ENCODE peak calls at places on chromosomes 11 and 22, in seven cellular contexts. One of them, this sample, is unnamed.

GRCh38 chr11:64445651-64446050 is 86.7 kb downstream of the RPS6KA4 start:
- DNase-seq in H1: no peak
- DNase-seq in K562: no peak
- DNase-seq in SK-N-SH: no peak
- DNase-seq in HCT116: no peak
- DNase-seq in HepG2: no peak
- DNase-seq in GM12878: no peak
- DNase-seq in this sample: no peak

GRCh38 chr22:29790061-29790460 is 22.9 kb downstream of the UQCR10 start:
- DNase-seq in H1: no peak
- DNase-seq in K562: no peak
- DNase-seq in SK-N-SH: no peak
- DNase-seq in HCT116: no peak
- DNase-seq in HepG2: no peak
- DNase-seq in GM12878: no peak
- DNase-seq in this sample: no peak

GRCh38 chr11:117523680-117524079 is 196.0 kb downstream of the CEP164 start:
- DNase-seq in H1: no peak
- DNase-seq in K562: no peak
- DNase-seq in SK-N-SH: no peak
- DNase-seq in HCT116: no peak
- DNase-seq in HepG2: no peak
- DNase-seq in GM12878: no peak
- DNase-seq in this sample: no peak

GRCh38 chr11:34313099-34313517 is 44.7 kb downstream of the ABTB2 start:
- DNase-seq in H1: no peak
- DNase-seq in K562: no peak
- DNase-seq in SK-N-SH: no peak
- DNase-seq in HCT116: no peak
- DNase-seq in HepG2: no peak
- DNase-seq in GM12878: peak
- DNase-seq in this sample: peak

GRCh38 chr11:16347928-16348685 is 8.2 kb downstream of the SOX6 start:
- DNase-seq in H1: no peak
- DNase-seq in K562: no peak
- DNase-seq in SK-N-SH: no peak
- DNase-seq in HCT116: no peak
- DNase-seq in HepG2: no peak
- DNase-seq in GM12878: no peak
- DNase-seq in this sample: no peak

GRCh38 chr22:19555651-19556050 is 31.4 kb upstream of the CLDN5 start:
- DNase-seq in H1: no peak
- DNase-seq in K562: no peak
- DNase-seq in SK-N-SH: no peak
- DNase-seq in HCT116: no peak
- DNase-seq in HepG2: no peak
- DNase-seq in GM12878: no peak
- DNase-seq in this sample: no peak

GRCh38 chr11:65224939-65225283 is 36.9 kb upstream of the POLA2 start:
- DNase-seq in H1: no peak
- DNase-seq in K562: peak
- DNase-seq in SK-N-SH: no peak
- DNase-seq in HCT116: peak
- DNase-seq in HepG2: no peak
- DNase-seq in GM12878: no peak
- DNase-seq in this sample: no peak

GRCh38 chr11:119511601-119512000 is 88.6 kb upstream of the THY1 start:
- DNase-seq in H1: no peak
- DNase-seq in K562: no peak
- DNase-seq in SK-N-SH: no peak
- DNase-seq in HCT116: no peak
- DNase-seq in HepG2: no peak
- DNase-seq in GM12878: no peak
- DNase-seq in this sample: no peak

GRCh38 chr11:64224891-64225607 is 937 bp downstream of the TRPT1 start:
- DNase-seq in H1: peak
- DNase-seq in K562: peak
- DNase-seq in SK-N-SH: peak
- DNase-seq in HCT116: no peak
- DNase-seq in HepG2: no peak
- DNase-seq in GM12878: no peak
- DNase-seq in this sample: no peak

GRCh38 chr11:1485504-1485885 is 1.1 kb downstream of the MOB2 start:
- DNase-seq in H1: no peak
- DNase-seq in K562: no peak
- DNase-seq in SK-N-SH: no peak
- DNase-seq in HCT116: no peak
- DNase-seq in HepG2: no peak
- DNase-seq in GM12878: no peak
- DNase-seq in this sample: no peak

GRCh38 chr22:27844256-27844655 is 42.7 kb upstream of the MN1 start:
- DNase-seq in H1: peak
- DNase-seq in K562: no peak
- DNase-seq in SK-N-SH: no peak
- DNase-seq in HCT116: no peak
- DNase-seq in HepG2: no peak
- DNase-seq in GM12878: no peak
- DNase-seq in this sample: no peak

GRCh38 chr22:28995551-28995950 is 66.1 kb downstream of the C22orf31 start:
- DNase-seq in H1: no peak
- DNase-seq in K562: no peak
- DNase-seq in SK-N-SH: no peak
- DNase-seq in HCT116: no peak
- DNase-seq in HepG2: no peak
- DNase-seq in GM12878: no peak
- DNase-seq in this sample: no peak

GRCh38 chr22:30265851-30266444 is 703 bp downstream of the OSM start:
- DNase-seq in H1: no peak
- DNase-seq in K562: peak
- DNase-seq in SK-N-SH: no peak
- DNase-seq in HCT116: no peak
- DNase-seq in HepG2: no peak
- DNase-seq in GM12878: no peak
- DNase-seq in this sample: no peak

GRCh38 chr22:46119729-46120419 is 30.5 kb upstream of the PPARA start:
- DNase-seq in H1: no peak
- DNase-seq in K562: peak
- DNase-seq in SK-N-SH: no peak
- DNase-seq in HCT116: no peak
- DNase-seq in HepG2: no peak
- DNase-seq in GM12878: no peak
- DNase-seq in this sample: no peak

GRCh38 chr22:39560127-39560526 is 10.4 kb upstream of the CACNA1I start:
- DNase-seq in H1: no peak
- DNase-seq in K562: no peak
- DNase-seq in SK-N-SH: no peak
- DNase-seq in HCT116: no peak
- DNase-seq in HepG2: no peak
- DNase-seq in GM12878: no peak
- DNase-seq in this sample: peak

GRCh38 chr22:27597703-27598444 is 203.7 kb downstream of the MN1 start:
- DNase-seq in H1: no peak
- DNase-seq in K562: peak
- DNase-seq in SK-N-SH: no peak
- DNase-seq in HCT116: peak
- DNase-seq in HepG2: no peak
- DNase-seq in GM12878: no peak
- DNase-seq in this sample: no peak

GRCh38 chr11:16767957-16768356 is 29.5 kb downstream of the C11orf58 start:
- DNase-seq in H1: no peak
- DNase-seq in K562: no peak
- DNase-seq in SK-N-SH: no peak
- DNase-seq in HCT116: no peak
- DNase-seq in HepG2: no peak
- DNase-seq in GM12878: no peak
- DNase-seq in this sample: no peak

DNA sequence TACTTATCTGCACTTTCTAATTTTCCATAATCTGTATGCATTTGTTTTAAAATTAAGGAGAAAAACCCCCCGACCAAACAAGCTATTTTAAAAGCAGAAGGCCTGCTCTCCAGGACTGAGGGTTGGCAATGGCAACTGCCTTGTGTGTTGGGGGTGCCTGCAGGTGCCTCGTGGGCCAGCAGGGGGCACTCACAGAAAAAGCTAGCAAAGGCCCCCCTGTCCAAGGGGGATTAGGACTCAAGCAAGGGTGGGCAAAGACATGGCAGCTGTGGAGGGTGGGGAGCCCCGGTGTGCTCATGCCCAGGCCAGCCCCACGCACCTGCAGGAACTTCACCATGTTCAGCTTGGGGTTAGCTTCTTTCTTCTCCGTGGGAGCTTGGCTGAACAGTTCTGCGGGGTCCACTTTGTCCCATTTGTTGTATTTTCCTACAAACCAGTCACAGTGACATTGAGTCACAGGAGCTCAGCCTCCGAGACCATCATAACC is 10.3 kb downstream of the TOP3B start:
- DNase-seq in H1: peak
- DNase-seq in K562: peak
- DNase-seq in SK-N-SH: peak
- DNase-seq in HCT116: no peak
- DNase-seq in HepG2: peak
- DNase-seq in GM12878: no peak
- DNase-seq in this sample: no peak
- TF ChIP-seq JUND in H1: no peak
- TF ChIP-seq JUND in K562: peak
- TF ChIP-seq JUND in SK-N-SH: no peak
- TF ChIP-seq JUND in HCT116: no peak
- TF ChIP-seq JUND in HepG2: no peak
- TF ChIP-seq JUND in GM12878: no peak
- TF ChIP-seq JUND in this sample: no peak

DNA sequence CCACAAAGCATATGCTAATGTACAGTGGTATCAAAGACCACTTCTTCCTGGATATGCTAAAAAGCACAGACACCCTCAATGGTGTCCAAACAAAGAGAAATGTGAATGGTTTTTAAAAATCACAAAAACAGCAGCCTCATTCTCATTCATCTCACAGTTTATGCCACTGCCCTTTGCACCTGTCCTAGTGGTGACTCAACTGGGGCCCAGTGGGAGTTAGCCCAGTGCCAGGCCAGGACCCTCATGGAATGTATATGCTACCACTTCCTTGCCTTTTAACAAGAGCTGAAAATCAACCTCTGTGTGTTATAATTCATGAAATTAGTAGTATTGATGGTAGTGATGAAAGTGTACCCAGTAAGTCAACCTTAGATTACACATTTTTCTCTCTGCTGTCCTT is 65.3 kb upstream of the MTMR2 start:
- DNase-seq in H1: no peak
- DNase-seq in K562: no peak
- DNase-seq in SK-N-SH: no peak
- DNase-seq in HCT116: no peak
- DNase-seq in HepG2: no peak
- DNase-seq in GM12878: no peak
- DNase-seq in this sample: no peak
- TF ChIP-seq JUND in H1: no peak
- TF ChIP-seq JUND in K562: no peak
- TF ChIP-seq JUND in SK-N-SH: no peak
- TF ChIP-seq JUND in HCT116: no peak
- TF ChIP-seq JUND in HepG2: no peak
- TF ChIP-seq JUND in GM12878: no peak
- TF ChIP-seq JUND in this sample: no peak

GRCh38 chr11:112612283-112612849 is 348.9 kb upstream of the NCAM1 start:
- DNase-seq in H1: no peak
- DNase-seq in K562: no peak
- DNase-seq in SK-N-SH: peak
- DNase-seq in HCT116: peak
- DNase-seq in HepG2: no peak
- DNase-seq in GM12878: no peak
- DNase-seq in this sample: no peak

GRCh38 chr11:112614605-112615004 is 346.6 kb upstream of the NCAM1 start:
- DNase-seq in H1: no peak
- DNase-seq in K562: no peak
- DNase-seq in SK-N-SH: no peak
- DNase-seq in HCT116: no peak
- DNase-seq in HepG2: no peak
- DNase-seq in GM12878: no peak
- DNase-seq in this sample: no peak

GRCh38 chr11:112615238-112615637 is 346.0 kb upstream of the NCAM1 start:
- DNase-seq in H1: no peak
- DNase-seq in K562: no peak
- DNase-seq in SK-N-SH: no peak
- DNase-seq in HCT116: no peak
- DNase-seq in HepG2: no peak
- DNase-seq in GM12878: no peak
- DNase-seq in this sample: no peak

GRCh38 chr11:112610996-112611795 is 350.0 kb upstream of the NCAM1 start:
- DNase-seq in H1: no peak
- DNase-seq in K562: no peak
- DNase-seq in SK-N-SH: no peak
- DNase-seq in HCT116: no peak
- DNase-seq in HepG2: no peak
- DNase-seq in GM12878: no peak
- DNase-seq in this sample: no peak

GRCh38 chr11:112613051-112613972 is 347.9 kb upstream of the NCAM1 start:
- DNase-seq in H1: no peak
- DNase-seq in K562: no peak
- DNase-seq in SK-N-SH: peak
- DNase-seq in HCT116: peak
- DNase-seq in HepG2: peak
- DNase-seq in GM12878: no peak
- DNase-seq in this sample: no peak
- TF ChIP-seq JUND in H1: no peak
- TF ChIP-seq JUND in K562: no peak
- TF ChIP-seq JUND in SK-N-SH: peak
- TF ChIP-seq JUND in HCT116: peak
- TF ChIP-seq JUND in HepG2: no peak
- TF ChIP-seq JUND in GM12878: no peak
- TF ChIP-seq JUND in this sample: no peak

DNA sequence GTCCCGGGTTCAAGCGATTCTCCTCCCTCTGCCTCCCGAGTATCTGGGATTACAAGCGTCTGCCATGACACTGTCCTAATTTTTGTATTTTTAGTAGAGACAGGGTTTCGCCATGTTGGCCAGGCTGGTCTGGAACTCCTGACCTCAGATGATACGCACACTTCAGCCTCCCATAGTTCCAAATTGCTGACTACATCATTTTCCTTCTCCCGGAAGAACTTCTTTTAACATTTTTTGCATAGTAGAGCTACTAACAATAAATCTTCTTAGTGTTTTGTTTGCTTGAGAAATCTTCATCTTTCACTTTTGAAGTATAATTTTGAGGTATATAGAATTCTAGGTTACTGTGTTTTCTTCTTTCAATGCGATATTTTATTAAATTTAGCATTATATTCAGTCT is 1415.1 kb upstream of the RAG2 start:
- DNase-seq in H1: no peak
- DNase-seq in K562: no peak
- DNase-seq in SK-N-SH: no peak
- DNase-seq in HCT116: no peak
- DNase-seq in HepG2: no peak
- DNase-seq in GM12878: no peak
- DNase-seq in this sample: no peak
- TF ChIP-seq JUND in H1: no peak
- TF ChIP-seq JUND in K562: no peak
- TF ChIP-seq JUND in SK-N-SH: no peak
- TF ChIP-seq JUND in HCT116: no peak
- TF ChIP-seq JUND in HepG2: no peak
- TF ChIP-seq JUND in GM12878: no peak
- TF ChIP-seq JUND in this sample: no peak

GRCh38 chr22:49962751-49963646 is 2.4 kb downstream of the PIM3 start:
- DNase-seq in H1: no peak
- DNase-seq in K562: no peak
- DNase-seq in SK-N-SH: no peak
- DNase-seq in HCT116: no peak
- DNase-seq in HepG2: no peak
- DNase-seq in GM12878: no peak
- DNase-seq in this sample: no peak
- TF ChIP-seq JUND in H1: no peak
- TF ChIP-seq JUND in K562: no peak
- TF ChIP-seq JUND in SK-N-SH: no peak
- TF ChIP-seq JUND in HCT116: no peak
- TF ChIP-seq JUND in HepG2: no peak
- TF ChIP-seq JUND in GM12878: no peak
- TF ChIP-seq JUND in this sample: no peak

This sample was measured in T47D.